ENCODE peak calls at places on chromosomes 12 and 14, in five cellular contexts. T is transverse colon, V is GM12865, S is AG20443, D is tibial artery. X is an unnamed sample.

GRCh38 chr12:4899361-4899760 is 10.3 kb upstream of the KCNA1 start:
- DNase-seq in S (no peak), V (peak; percentile 48), T (no peak), D (no peak), X (no peak)

GRCh38 chr14:48936352-48936751 is 649.8 kb downstream of the RPS29 start:
- DNase-seq in V (no peak), D (no peak), T (no peak), S (peak; percentile 6), X (peak; percentile 58)

GRCh38 chr14:21352587-21352986 is 31.2 kb downstream of the SUPT16H start:
- DNase-seq in S (no peak), T (no peak), V (peak; percentile 51), D (no peak), X (no peak)

GRCh38 chr12:12720637-12721250 is 3.6 kb downstream of the CDKN1B start:
- DNase-seq in S (no peak), T (no peak), V (no peak), D (no peak), X (no peak)

GRCh38 chr14:75519394-75519793 is 2.9 kb upstream of the BATF start:
- DNase-seq in D (no peak), V (no peak), T (no peak), S (no peak), X (no peak)

GRCh38 chr12:79121486-79121885 is 256.9 kb downstream of the SYT1 start:
- DNase-seq in T (no peak), S (peak; percentile 9), D (no peak), V (peak; percentile 12), X (peak; percentile 13)

GRCh38 chr14:68638056-68638816 is 154.6 kb downstream of the ZFP36L1 start:
- DNase-seq in V (no peak), T (no peak), D (peak; percentile 60), S (no peak), X (no peak)

GRCh38 chr12:43103866-43104265 is 448.1 kb downstream of the ADAMTS20 start:
- DNase-seq in S (no peak), T (no peak), V (no peak), D (no peak), X (no peak)

GRCh38 chr12:953776-954175 is 4.3 kb upstream of the RAD52 start:
- DNase-seq in T (no peak), V (no peak), S (peak; percentile 39), D (no peak), X (peak; percentile 74)

GRCh38 chr12:30500532-30500931 is 195.1 kb downstream of the IPO8 start:
- DNase-seq in D (no peak), V (no peak), T (no peak), S (no peak), X (no peak)

GRCh38 chr14:102517412-102518062 is 8.0 kb upstream of the ANKRD9 start:
- DNase-seq in T (peak; percentile 40), V (no peak), D (no peak), S (peak; percentile 28), X (no peak)

GRCh38 chr14:59465570-59466150 is 480 bp upstream of the GPR135 start:
- DNase-seq in T (no peak), D (no peak), S (no peak), V (no peak), X (no peak)

GRCh38 chr12:130872179-130873096 is 572 bp downstream of the RAN start:
- DNase-seq in D (peak; percentile 69), T (peak; percentile 37), V (peak; percentile 50), S (peak; percentile 77), X (peak; percentile 28)

GRCh38 chr14:69484444-69485113 is at the start of gene PLEKHD1:
- DNase-seq in T (no peak), D (no peak), V (no peak), S (no peak), X (no peak)

GRCh38 chr12:118922405-118922804 is 58.9 kb upstream of the SRRM4 start:
- DNase-seq in D (no peak), T (no peak), V (peak; percentile 1), S (no peak), X (no peak)

GRCh38 chr14:59133202-59133601 is 55.3 kb upstream of the DAAM1 start:
- DNase-seq in S (no peak), V (no peak), D (no peak), T (no peak), X (peak; percentile 10)

GRCh38 chr14:77145975-77146740 is 4.6 kb upstream of the ZDHHC22 start:
- DNase-seq in T (no peak), D (no peak), S (no peak), V (no peak), X (no peak)

GRCh38 chr12:121806556-121807308 is 2.9 kb downstream of the SETD1B start:
- DNase-seq in T (no peak), D (no peak), S (peak; percentile 54), V (no peak), X (peak; percentile 40)

GRCh38 chr12:96386794-96387193 is 13.4 kb downstream of the CDK17 start:
- DNase-seq in D (no peak), T (no peak), V (no peak), S (no peak), X (no peak)

GRCh38 chr12:110281549-110282342 is 699 bp downstream of the ATP2A2 start:
- DNase-seq in D (peak; percentile 76), V (peak; percentile 73), T (peak; percentile 59), S (peak; percentile 78), X (peak; percentile 52)

GRCh38 chr12:48351022-48351708 is 446 bp upstream of the ZNF641 start:
- DNase-seq in D (peak; percentile 89), S (peak; percentile 81), T (peak; percentile 77), V (no peak), X (peak; percentile 77)

GRCh38 chr14:30108975-30109700 is 181.5 kb upstream of the PRKD1 start:
- DNase-seq in T (no peak), D (no peak), S (peak; percentile 48), V (no peak), X (peak; percentile 91)

GRCh38 chr14:103337794-103338193 is 3.8 kb downstream of the EIF5 start:
- DNase-seq in T (no peak), S (no peak), D (no peak), V (no peak), X (no peak)

GRCh38 chr12:77893918-77894317 is 63.2 kb downstream of the NAV3 start:
- DNase-seq in V (no peak), S (no peak), D (no peak), T (peak; percentile 68), X (peak; percentile 60)

GRCh38 chr12:52319097-52319496 is 2.1 kb downstream of the KRT83 start:
- DNase-seq in D (peak; percentile 35), T (no peak), S (no peak), V (no peak), X (peak; percentile 3)

GRCh38 chr12:25648460-25648859 is 95.4 kb upstream of the LMNTD1 start:
- DNase-seq in V (no peak), D (no peak), T (peak; percentile 17), S (peak; percentile 78), X (peak; percentile 66)

GRCh38 chr14:44963775-44964380 is 1.9 kb downstream of the TOGARAM1 start:
- DNase-seq in T (no peak), S (peak; percentile 19), D (no peak), V (peak; percentile 19), X (peak; percentile 2)

GRCh38 chr14:58098507-58098906 is 53.5 kb downstream of the ARMH4 start:
- DNase-seq in S (no peak), V (no peak), D (no peak), T (peak; percentile 10), X (no peak)

GRCh38 chr14:60915781-60916180 is 65.1 kb downstream of the TRMT5 start:
- DNase-seq in S (no peak), V (no peak), D (no peak), T (no peak), X (peak; percentile 14)